ENCODE peak calls at places on chromosomes 3 and 15, in nine cellular contexts. C is spleen, R is IMR-90, O is lower leg skin, L is breast epithelium, X is GM12892, Y is K562, F is esophagus squamous epithelium, J is stomach. G is an unnamed sample.
A peak's percentile ranks its signal among the peaks of the same experiment; 100 is the strongest.

GRCh38 chr3:160665784-160666526 is 11.0 kb upstream of the ARL14 start:
- DNase-seq in C (no peak), R (peak; percentile 91), O (no peak), L (no peak), X (no peak), Y (no peak), F (no peak), J (no peak), G (no peak)

GRCh38 chr15:90004671-90005070 is 3.5 kb downstream of the ZNF710 start:
- DNase-seq in C (peak; percentile 79), R (peak; percentile 99), O (peak; percentile 87), L (no peak), X (no peak), Y (no peak), F (no peak), J (no peak), G (peak; percentile 82)

GRCh38 chr3:186852994-186853393 is 10.5 kb downstream of the ADIPOQ start:
- DNase-seq in C (no peak), R (no peak), O (no peak), L (no peak), X (no peak), Y (no peak), F (no peak), J (no peak), G (no peak)

GRCh38 chr3:126451511-126451910 is 24.2 kb downstream of the ZXDC start:
- DNase-seq in C (peak; percentile 56), R (no peak), O (peak; percentile 72), L (no peak), X (no peak), Y (no peak), F (no peak), J (peak; percentile 17), G (no peak)

GRCh38 chr3:62433396-62433795 is 60.0 kb upstream of the FEZF2 start:
- DNase-seq in C (no peak), R (no peak), O (no peak), L (no peak), X (no peak), Y (no peak), F (no peak), J (no peak), G (no peak)

GRCh38 chr3:147915057-147915456 is 505.9 kb downstream of the ZIC1 start:
- DNase-seq in C (no peak), R (peak; percentile 57), O (no peak), L (no peak), X (no peak), Y (no peak), F (no peak), J (no peak), G (no peak)

GRCh38 chr3:134232976-134233375 is 17.7 kb downstream of the RYK start:
- DNase-seq in C (no peak), R (no peak), O (no peak), L (no peak), X (no peak), Y (no peak), F (no peak), J (no peak), G (no peak)

GRCh38 chr3:165624761-165625160 is 212.5 kb downstream of the BCHE start:
- DNase-seq in C (no peak), R (peak; percentile 50), O (no peak), L (no peak), X (no peak), Y (peak; percentile 4), F (no peak), J (no peak), G (no peak)

GRCh38 chr15:66459818-66460615 is 37.5 kb downstream of the SNAPC5 start:
- DNase-seq in C (no peak), R (peak; percentile 77), O (no peak), L (no peak), X (no peak), Y (no peak), F (no peak), J (no peak), G (peak; percentile 24)

GRCh38 chr3:131501949-131502348 is 822 bp downstream of the MRPL3 start:
- DNase-seq in C (no peak), R (no peak), O (no peak), L (no peak), X (no peak), Y (peak; percentile 6), F (no peak), J (no peak), G (no peak)

GRCh38 chr15:40754574-40754882 is 526 bp downstream of the RMDN3 start:
- DNase-seq in C (peak; percentile 89), R (no peak), O (no peak), L (no peak), X (no peak), Y (peak; percentile 43), F (no peak), J (peak; percentile 45), G (no peak)

GRCh38 chr3:38614091-38614490 is 35.4 kb downstream of the SCN5A start:
- DNase-seq in C (peak; percentile 24), R (no peak), O (no peak), L (no peak), X (no peak), Y (no peak), F (no peak), J (no peak), G (no peak)

GRCh38 chr15:49315543-49315942 is 107.5 kb upstream of the FGF7 start:
- DNase-seq in C (no peak), R (no peak), O (no peak), L (no peak), X (no peak), Y (no peak), F (no peak), J (no peak), G (no peak)

GRCh38 chr3:133191818-133192217 is 153.6 kb downstream of the TMEM108 start:
- DNase-seq in C (no peak), R (no peak), O (no peak), L (no peak), X (no peak), Y (no peak), F (no peak), J (no peak), G (no peak)

GRCh38 chr15:95175914-95176658 is 944.7 kb downstream of the MCTP2 start:
- DNase-seq in C (no peak), R (peak; percentile 70), O (no peak), L (no peak), X (no peak), Y (peak; percentile 32), F (no peak), J (no peak), G (no peak)

GRCh38 chr3:141399979-141400971 is 32.0 kb downstream of the ZBTB38 start:
- DNase-seq in C (no peak), R (no peak), O (no peak), L (no peak), X (no peak), Y (no peak), F (no peak), J (no peak), G (no peak)

GRCh38 chr3:141401095-141401494 is 32.8 kb downstream of the ZBTB38 start:
- DNase-seq in C (no peak), R (no peak), O (no peak), L (no peak), X (no peak), Y (no peak), F (no peak), J (no peak), G (no peak)

GRCh38 chr3:141403576-141403975 is 35.3 kb downstream of the ZBTB38 start:
- DNase-seq in C (no peak), R (no peak), O (no peak), L (no peak), X (no peak), Y (no peak), F (no peak), J (no peak), G (no peak)

GRCh38 chr3:141401584-141402475 is 33.5 kb downstream of the ZBTB38 start:
- DNase-seq in C (peak; percentile 93), R (no peak), O (peak; percentile 91), L (no peak), X (peak; percentile 36), Y (no peak), F (no peak), J (peak; percentile 53), G (peak; percentile 56)

DNA sequence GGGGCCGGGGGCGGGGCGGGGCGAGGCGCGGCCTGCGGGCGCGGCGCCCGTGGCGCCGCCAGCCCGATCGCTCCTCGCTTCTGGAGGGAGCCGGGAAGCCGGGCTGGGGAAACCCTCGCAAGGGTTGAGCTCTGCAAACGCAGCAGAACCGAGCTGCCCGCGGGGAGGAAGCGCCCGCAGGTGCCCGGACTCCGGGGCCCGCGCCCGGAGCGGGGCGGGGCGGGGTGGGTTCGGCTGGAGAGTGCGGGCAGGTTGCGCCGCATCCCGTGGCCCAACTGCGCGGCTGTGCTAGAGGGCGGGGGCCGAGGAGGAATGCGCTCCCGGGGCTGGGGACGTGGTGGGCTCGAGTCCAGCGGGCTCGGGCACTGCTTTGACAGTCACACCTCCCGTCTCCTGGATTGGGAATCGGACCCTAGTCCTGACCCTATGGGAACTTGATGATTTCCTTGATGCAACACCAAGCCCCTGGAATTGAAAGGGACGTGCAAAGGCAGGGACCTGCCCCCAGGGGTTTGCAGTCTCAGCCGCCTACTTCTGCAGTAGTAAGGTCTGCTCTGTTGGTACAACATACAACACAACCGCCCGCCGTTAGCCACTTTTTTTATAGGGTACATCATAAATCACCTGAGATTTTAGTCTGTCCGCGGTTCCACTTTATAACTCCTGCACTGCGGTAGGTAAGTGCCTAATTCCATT is 34.3 kb downstream of the ZBTB38 start:
- DNase-seq in C (peak; percentile 92), R (peak; percentile 78), O (peak; percentile 94), L (peak; percentile 62), X (no peak), Y (no peak), F (no peak), J (peak; percentile 67), G (no peak)
- TF ChIP-seq POLR2A in C (no peak), R (peak; percentile 57), O (no peak), L (no peak), X (no peak), Y (no peak), F (peak; percentile 3), J (no peak), G (no peak)

GRCh38 chr3:63662011-63662410 is 9.5 kb downstream of the SNTN start:
- DNase-seq in C (no peak), R (no peak), O (no peak), L (no peak), X (no peak), Y (no peak), F (no peak), J (no peak), G (no peak)
- TF ChIP-seq POLR2A in C (no peak), R (no peak), O (no peak), L (no peak), X (no peak), Y (no peak), F (no peak), J (no peak), G (no peak)

GRCh38 chr15:51622269-51623180 is at the start of gene DMXL2:
- DNase-seq in C (peak; percentile 93), R (peak; percentile 85), O (peak; percentile 94), L (peak; percentile 22), X (peak; percentile 55), Y (peak; percentile 93), F (peak; percentile 35), J (peak; percentile 83), G (peak; percentile 46)
- TF ChIP-seq POLR2A in C (no peak), R (no peak), O (no peak), L (no peak), X (peak; percentile 64), Y (peak; percentile 67), F (no peak), J (no peak), G (peak; percentile 64)

DNA sequence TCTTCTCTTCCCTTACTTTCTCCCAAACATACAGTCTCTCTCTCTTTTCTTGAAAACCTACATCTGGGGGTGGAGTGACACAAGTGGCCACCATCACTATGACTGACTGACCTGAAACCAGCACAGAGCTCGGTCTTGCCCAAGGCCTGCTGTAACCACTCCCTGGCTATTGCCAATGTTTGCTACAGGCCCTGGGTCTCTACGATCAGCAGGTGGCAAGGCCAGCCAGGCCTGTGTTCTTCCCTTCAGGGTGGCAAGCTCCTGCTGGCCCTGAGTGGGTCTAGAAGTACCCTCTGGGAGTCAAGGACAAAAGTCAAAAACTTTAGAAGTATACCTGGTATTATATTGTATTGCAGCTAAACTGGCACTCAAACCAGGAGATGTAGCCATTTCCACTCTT is 140.9 kb upstream of the TGFBR2 start:
- DNase-seq in C (peak; percentile 62), R (no peak), O (no peak), L (no peak), X (no peak), Y (no peak), F (no peak), J (no peak), G (no peak)
- TF ChIP-seq POLR2A in C (no peak), R (no peak), O (no peak), L (no peak), X (no peak), Y (no peak), F (no peak), J (no peak), G (no peak)